ENCODE peak calls at places on chromosomes 16 and 17, in eight cellular contexts. B, I, G, E, W, T, M and X are unnamed samples. For H3K4me1 and H3K36me3, the result is how much of the 10 kb centered on the place peaks cover.

GRCh38 chr16:50099957-50100648 is 34.3 kb downstream of the HEATR3 start:
- DNase-seq in I (no peak), E (no peak), G (no peak), W (no peak), B (no peak), T (no peak), M (peak), X (no peak)

GRCh38 chr17:43982171-43982570 is 22.3 kb upstream of the NAGS start:
- DNase-seq in W (no peak), I (no peak), E (no peak), G (no peak), B (no peak), T (no peak), M (no peak), X (no peak)

GRCh38 chr17:55283256-55283965 is 18.7 kb downstream of the HLF start:
- DNase-seq in G (no peak), W (no peak), I (no peak), M (no peak), T (no peak), B (no peak), E (no peak), X (no peak)

GRCh38 chr17:50396261-50397110 is 837 bp downstream of the LRRC59 start:
- DNase-seq in B (no peak), E (peak), M (peak), T (peak), W (no peak), G (no peak), I (peak), X (peak)

GRCh38 chr17:48571826-48572417 is 6.2 kb downstream of the HOXB4 start:
- DNase-seq in W (no peak), M (peak), T (no peak), G (no peak), B (no peak), I (no peak), E (no peak), X (no peak)

GRCh38 chr17:7838291-7839075 is 4.5 kb downstream of the KDM6B start:
- DNase-seq in I (peak), G (no peak), T (peak), M (no peak), E (no peak), W (peak), B (peak), X (no peak)

GRCh38 chr17:41638194-41638593 is 13.8 kb upstream of the KRT17 start:
- DNase-seq in I (no peak), B (no peak), T (no peak), E (no peak), M (no peak), G (no peak), W (no peak), X (no peak)

GRCh38 chr16:2388875-2389433 is 40.3 kb upstream of the CCNF start:
- DNase-seq in I (peak), B (no peak), G (no peak), M (peak), E (no peak), T (no peak), W (no peak), X (no peak)

GRCh38 chr16:79751785-79752184 is 151.2 kb upstream of the MAF start:
- DNase-seq in T (no peak), E (peak), W (no peak), I (peak), G (no peak), B (no peak), M (peak), X (no peak)

GRCh38 chr16:49442805-49443204 is 69.2 kb downstream of the C16orf78 start:
- DNase-seq in W (no peak), M (no peak), G (no peak), T (no peak), E (no peak), I (no peak), B (no peak), X (no peak)

GRCh38 chr17:27601975-27602302 is 29.0 kb upstream of the LGALS9 start:
- DNase-seq in B (no peak), I (no peak), M (no peak), W (no peak), E (no peak), T (no peak), G (no peak), X (no peak)

GRCh38 chr16:81996664-81997529 is 14.4 kb downstream of the SDR42E1 start:
- DNase-seq in I (peak), G (no peak), E (no peak), M (peak), W (peak), B (no peak), T (no peak), X (no peak)

GRCh38 chr17:77735341-77736206 is 222.9 kb upstream of the TNRC6C start:
- DNase-seq in B (no peak), E (no peak), M (no peak), G (no peak), W (peak), T (peak), I (peak), X (peak)

GRCh38 chr17:828761-829160 is 46.6 kb downstream of the MRM3 start:
- DNase-seq in I (peak), G (no peak), M (no peak), E (no peak), B (no peak), T (no peak), W (no peak), X (no peak)

GRCh38 chr17:68733241-68734176 is 132.3 kb upstream of the FAM20A start:
- DNase-seq in W (peak), G (no peak), T (peak), B (no peak), E (peak), I (peak), M (no peak), X (peak)

GRCh38 chr17:10025976-10026785 is 121.1 kb upstream of the RCVRN start:
- DNase-seq in B (no peak), T (no peak), W (peak), I (no peak), E (no peak), M (no peak), G (no peak), X (no peak)

GRCh38 chr17:12133183-12133582 is 112.5 kb downstream of the MAP2K4 start:
- DNase-seq in I (no peak), E (no peak), M (no peak), T (no peak), W (no peak), G (no peak), B (peak), X (no peak)

GRCh38 chr16:81210807-81211206 is 27.7 kb upstream of the BCO1 start:
- DNase-seq in E (no peak), I (no peak), T (peak), B (no peak), M (no peak), W (no peak), G (no peak), X (no peak)

GRCh38 chr16:651844-652243 is 2.7 kb downstream of the WDR90 start:
- DNase-seq in B (no peak), T (no peak), M (no peak), I (no peak), G (no peak), W (no peak), E (no peak), X (no peak)

GRCh38 chr17:35245196-35245486 is 2.3 kb downstream of the SLFN5 start:
- DNase-seq in M (peak), T (no peak), E (no peak), W (no peak), I (peak), B (no peak), G (no peak), X (no peak)
- H3K4me1 ChIP-seq in M (under half), T (under half), E (under half), W (under half), I (under half), B (under half), G (under half), X (under half)

DNA sequence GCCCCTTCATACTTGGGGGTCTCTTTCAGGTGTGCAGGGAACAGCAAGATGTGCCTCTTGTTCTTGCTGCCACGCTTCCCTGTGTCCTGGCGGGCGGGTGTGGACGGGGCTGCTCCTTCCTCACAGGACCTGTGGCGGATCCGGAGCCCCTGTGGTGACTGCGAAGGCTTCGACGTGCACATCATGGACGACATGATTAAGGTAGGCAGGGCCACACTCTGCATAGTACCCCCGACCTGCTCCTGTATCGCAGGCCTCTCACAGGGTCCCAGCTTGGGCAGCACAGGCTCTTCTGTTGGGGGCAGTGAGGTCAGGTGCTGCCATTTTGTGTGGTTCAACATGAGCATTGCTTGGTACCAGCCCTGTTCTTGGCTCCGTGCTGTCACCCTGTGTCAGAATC is 42.5 kb downstream of the PRMT7 start:
- DNase-seq in T (no peak), B (peak), I (no peak), G (no peak), E (no peak), W (no peak), M (no peak), X (no peak)
- H3K36me3 ChIP-seq in T (half or more), B (under half), I (under half), G (half or more), E (half or more), W (under half), M (under half), X (under half)

DNA sequence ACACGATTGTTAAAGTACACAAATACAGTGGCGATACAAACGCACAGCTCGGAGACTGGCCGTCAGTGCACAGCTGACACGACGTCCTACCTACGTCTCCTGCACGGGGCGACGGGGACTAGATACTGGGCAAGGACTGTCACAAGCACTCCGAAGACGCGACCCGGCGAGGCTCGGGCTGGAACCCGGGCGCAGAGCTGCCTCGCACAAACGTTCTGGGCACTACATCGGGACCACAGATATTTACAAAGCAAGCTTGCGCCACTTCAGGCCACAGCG is 13.8 kb downstream of the SLC16A3 start:
- DNase-seq in I (no peak), B (peak), E (no peak), G (no peak), W (no peak), T (peak), M (no peak), X (no peak)
- H3K4me1 ChIP-seq in I (half or more), B (half or more), E (half or more), G (under half), W (under half), T (half or more), M (half or more), X (half or more)

GRCh38 chr16:89144681-89145080 is 26.9 kb upstream of the CDH15 start:
- DNase-seq in M (no peak), E (no peak), I (no peak), B (no peak), G (no peak), W (no peak), T (no peak), X (no peak)

GRCh38 chr16:89143201-89143741 is 28.3 kb upstream of the CDH15 start:
- DNase-seq in T (no peak), B (peak), W (no peak), I (no peak), G (no peak), E (no peak), M (no peak), X (no peak)

GRCh38 chr16:89146211-89147005 is 25.1 kb upstream of the CDH15 start:
- DNase-seq in M (no peak), E (no peak), I (no peak), W (no peak), G (no peak), T (peak), B (peak), X (no peak)

GRCh38 chr16:89143911-89144675 is 27.5 kb upstream of the CDH15 start:
- DNase-seq in B (peak), E (no peak), W (no peak), M (no peak), T (no peak), I (no peak), G (no peak), X (no peak)

DNA sequence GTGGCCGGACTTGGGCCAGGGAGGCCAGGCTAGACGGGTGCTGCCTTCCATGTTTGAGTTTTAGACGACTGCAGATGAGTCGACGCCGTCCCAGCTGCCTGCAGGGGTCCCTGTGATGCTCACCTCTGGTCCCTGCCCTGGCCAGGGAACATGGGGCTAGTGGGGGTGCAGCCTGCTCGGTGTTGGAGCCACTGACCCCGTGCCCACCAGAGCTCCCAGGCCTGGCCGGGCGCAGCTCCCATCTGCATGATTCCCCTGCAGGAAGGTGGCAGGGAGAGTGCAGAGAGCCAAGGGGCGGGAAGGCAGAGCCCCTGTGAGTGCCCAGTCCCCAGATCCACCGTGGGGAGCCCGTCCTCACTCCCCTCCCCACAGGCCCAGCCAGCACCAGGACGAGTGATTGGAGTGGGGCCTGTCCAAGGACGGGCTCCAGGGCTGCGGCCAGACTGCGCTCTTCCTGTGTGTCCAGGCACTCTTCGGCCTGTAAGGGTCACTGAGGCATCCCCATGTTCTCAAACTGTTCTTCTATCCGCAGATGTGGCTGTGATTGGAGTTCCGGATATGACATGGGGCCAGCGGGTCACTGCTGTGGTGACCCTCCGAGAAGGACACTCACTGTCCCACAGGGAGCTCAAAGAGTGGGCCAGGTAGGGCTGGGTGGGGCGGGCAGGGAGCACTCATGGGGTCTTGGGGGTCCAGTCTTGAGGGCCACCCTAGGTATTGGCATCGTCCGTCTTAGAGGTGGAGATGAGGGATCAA is 26.0 kb upstream of the CDH15 start:
- DNase-seq in I (no peak), E (no peak), M (no peak), B (peak), W (no peak), T (peak), G (no peak), X (no peak)
- H3K36me3 ChIP-seq in I (under half), E (half or more), M (under half), B (under half), W (under half), T (under half), G (under half), X (under half)